ENCODE peak calls at places on chromosomes 5 and 9, in five cellular contexts. One of them, this sample, is unnamed.

GRCh38 chr9:88280816-88281382 is 107.3 kb upstream of the SPIN1 start:
- DNase-seq in cardiac muscle cell: no peak
- DNase-seq in ovary: no peak
- DNase-seq in tibial nerve: no peak
- DNase-seq in OCI-LY7: no peak
- DNase-seq in this sample: no peak

GRCh38 chr5:107289030-107289714 is 381.6 kb downstream of the EFNA5 start:
- DNase-seq in OCI-LY7: no peak
- DNase-seq in tibial nerve: no peak
- DNase-seq in ovary: no peak
- DNase-seq in cardiac muscle cell: no peak
- DNase-seq in this sample: peak; percentile 59

GRCh38 chr5:87393331-87393730 is 19.4 kb downstream of the CCNH start:
- DNase-seq in ovary: no peak
- DNase-seq in cardiac muscle cell: no peak
- DNase-seq in OCI-LY7: no peak
- DNase-seq in tibial nerve: no peak
- DNase-seq in this sample: no peak

GRCh38 chr5:120146787-120147186 is 317.3 kb upstream of the PRR16 start:
- DNase-seq in tibial nerve: no peak
- DNase-seq in ovary: no peak
- DNase-seq in cardiac muscle cell: no peak
- DNase-seq in OCI-LY7: no peak
- DNase-seq in this sample: no peak

GRCh38 chr5:32710859-32711692 is at the start of gene NPR3:
- DNase-seq in cardiac muscle cell: no peak
- DNase-seq in tibial nerve: no peak
- DNase-seq in OCI-LY7: no peak
- DNase-seq in ovary: no peak
- DNase-seq in this sample: no peak

GRCh38 chr5:128196791-128197190 is 113.2 kb downstream of the SLC12A2 start:
- DNase-seq in OCI-LY7: no peak
- DNase-seq in tibial nerve: no peak
- DNase-seq in cardiac muscle cell: no peak
- DNase-seq in ovary: peak; percentile 28
- DNase-seq in this sample: no peak

GRCh38 chr9:98374385-98375051 is 119.1 kb upstream of the TBC1D2 start:
- DNase-seq in tibial nerve: no peak
- DNase-seq in ovary: no peak
- DNase-seq in OCI-LY7: no peak
- DNase-seq in cardiac muscle cell: peak; percentile 57
- DNase-seq in this sample: no peak

GRCh38 chr5:72599519-72600400 is 92.5 kb upstream of the ZNF366 start:
- DNase-seq in OCI-LY7: no peak
- DNase-seq in ovary: no peak
- DNase-seq in cardiac muscle cell: no peak
- DNase-seq in tibial nerve: no peak
- DNase-seq in this sample: no peak

GRCh38 chr5:60540855-60541805 is 158.8 kb downstream of the DEPDC1B start:
- DNase-seq in cardiac muscle cell: no peak
- DNase-seq in ovary: no peak
- DNase-seq in OCI-LY7: peak; percentile 50
- DNase-seq in tibial nerve: no peak
- DNase-seq in this sample: no peak

GRCh38 chr5:179355976-179356968 is 11.0 kb upstream of the ADAMTS2 start:
- DNase-seq in ovary: no peak
- DNase-seq in OCI-LY7: no peak
- DNase-seq in cardiac muscle cell: no peak
- DNase-seq in tibial nerve: no peak
- DNase-seq in this sample: no peak

GRCh38 chr9:105053209-105053652 is 125.3 kb upstream of the ABCA1 start:
- DNase-seq in ovary: no peak
- DNase-seq in OCI-LY7: no peak
- DNase-seq in cardiac muscle cell: no peak
- DNase-seq in tibial nerve: no peak
- DNase-seq in this sample: peak; percentile 25

GRCh38 chr5:51559921-51560658 is 176.8 kb downstream of the ISL1 start:
- DNase-seq in OCI-LY7: no peak
- DNase-seq in cardiac muscle cell: no peak
- DNase-seq in tibial nerve: no peak
- DNase-seq in ovary: no peak
- DNase-seq in this sample: no peak

GRCh38 chr9:132808645-132809044 is 69.4 kb downstream of the AK8 start:
- DNase-seq in ovary: no peak
- DNase-seq in OCI-LY7: no peak
- DNase-seq in tibial nerve: no peak
- DNase-seq in cardiac muscle cell: no peak
- DNase-seq in this sample: no peak

GRCh38 chr9:87342743-87343142 is 154.9 kb upstream of the DAPK1 start:
- DNase-seq in OCI-LY7: no peak
- DNase-seq in cardiac muscle cell: no peak
- DNase-seq in tibial nerve: peak; percentile 25
- DNase-seq in ovary: peak; percentile 82
- DNase-seq in this sample: no peak

GRCh38 chr5:119315516-119315949 is 40.3 kb upstream of the TNFAIP8 start:
- DNase-seq in OCI-LY7: peak; percentile 81
- DNase-seq in tibial nerve: no peak
- DNase-seq in cardiac muscle cell: no peak
- DNase-seq in ovary: no peak
- DNase-seq in this sample: peak; percentile 67

GRCh38 chr9:4666042-4666699 is at the start of gene SPATA6L:
- DNase-seq in OCI-LY7: no peak
- DNase-seq in ovary: peak; percentile 65
- DNase-seq in tibial nerve: peak; percentile 34
- DNase-seq in cardiac muscle cell: peak; percentile 61
- DNase-seq in this sample: no peak

GRCh38 chr5:151252762-151253603 is at the start of gene GM2A:
- DNase-seq in ovary: peak; percentile 99
- DNase-seq in tibial nerve: peak; percentile 98
- DNase-seq in OCI-LY7: peak; percentile 100
- DNase-seq in cardiac muscle cell: peak; percentile 100
- DNase-seq in this sample: peak; percentile 99

GRCh38 chr5:151257731-151258715 is 5.0 kb downstream of the GM2A start:
- DNase-seq in ovary: no peak
- DNase-seq in tibial nerve: no peak
- DNase-seq in OCI-LY7: peak; percentile 88
- DNase-seq in cardiac muscle cell: no peak
- DNase-seq in this sample: no peak

GRCh38 chr5:151253604-151253948 is 591 bp downstream of the GM2A start:
- DNase-seq in cardiac muscle cell: no peak
- DNase-seq in tibial nerve: no peak
- DNase-seq in OCI-LY7: no peak
- DNase-seq in ovary: no peak
- DNase-seq in this sample: no peak

GRCh38 chr5:151254533-151254932 is 1.5 kb downstream of the GM2A start:
- DNase-seq in ovary: no peak
- DNase-seq in cardiac muscle cell: no peak
- DNase-seq in OCI-LY7: no peak
- DNase-seq in tibial nerve: no peak
- DNase-seq in this sample: no peak

GRCh38 chr5:151255621-151256286 is 2.8 kb downstream of the GM2A start:
- DNase-seq in ovary: no peak
- DNase-seq in cardiac muscle cell: no peak
- DNase-seq in OCI-LY7: peak; percentile 89
- DNase-seq in tibial nerve: no peak
- DNase-seq in this sample: peak; percentile 77
- H3K4me3 ChIP-seq in ovary: no peak overlapping the region
- H3K4me3 ChIP-seq in cardiac muscle cell: no peak overlapping the region
- H3K4me3 ChIP-seq in OCI-LY7: peak overlapping the region; percentile 97
- H3K4me3 ChIP-seq in tibial nerve: no peak overlapping the region
- H3K4me3 ChIP-seq in this sample: peak overlapping the region; percentile 68

DNA sequence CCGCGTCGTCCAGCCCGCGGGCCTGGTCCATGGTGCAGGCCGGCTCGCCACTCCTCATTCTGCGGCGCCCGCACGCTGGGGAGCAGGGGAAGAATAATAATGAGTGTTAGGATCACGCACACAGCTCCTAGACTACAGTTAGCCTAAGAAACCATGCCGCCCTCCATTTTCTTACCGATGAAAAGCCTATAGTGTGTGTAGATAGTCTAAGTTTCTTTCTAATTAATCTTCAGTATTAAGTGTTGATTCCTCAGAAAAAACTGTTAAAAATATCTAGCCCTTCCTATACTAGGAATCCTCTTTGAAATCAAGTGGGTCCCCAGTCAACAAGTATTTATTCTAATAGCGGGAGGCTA is 9.3 kb downstream of the ZBED3 start:
- DNase-seq in OCI-LY7: no peak
- DNase-seq in ovary: no peak
- DNase-seq in cardiac muscle cell: no peak
- DNase-seq in tibial nerve: no peak
- DNase-seq in this sample: no peak
- TF ChIP-seq CTCF in OCI-LY7: peak; percentile 18
- TF ChIP-seq CTCF in ovary: no peak
- TF ChIP-seq CTCF in cardiac muscle cell: no peak
- TF ChIP-seq CTCF in tibial nerve: no peak
- TF ChIP-seq CTCF in this sample: no peak

DNA sequence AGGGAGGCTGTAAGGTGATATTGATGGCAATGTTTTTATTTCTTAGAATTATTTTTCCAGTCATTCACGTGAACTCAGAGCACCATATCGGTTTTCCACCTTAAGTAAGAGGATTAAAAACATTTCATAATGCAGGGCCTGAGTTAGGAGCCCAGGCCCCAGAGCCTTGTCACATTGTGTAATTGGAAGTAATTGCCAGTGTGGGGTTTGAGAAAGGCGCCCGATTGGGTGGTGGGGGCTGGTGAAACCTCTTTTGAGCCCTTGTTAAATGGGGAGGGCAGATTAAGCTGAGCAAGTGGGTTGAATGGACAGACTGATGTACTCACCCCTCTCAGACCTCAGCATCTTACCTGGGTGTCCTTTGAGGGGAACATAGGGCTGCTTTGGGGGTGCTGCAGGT is 116.7 kb upstream of the PITX1 start:
- DNase-seq in ovary: no peak
- DNase-seq in OCI-LY7: no peak
- DNase-seq in tibial nerve: no peak
- DNase-seq in cardiac muscle cell: no peak
- DNase-seq in this sample: no peak
- H3K4me3 ChIP-seq in ovary: no peak overlapping the region
- H3K4me3 ChIP-seq in OCI-LY7: no peak overlapping the region
- H3K4me3 ChIP-seq in tibial nerve: no peak overlapping the region
- H3K4me3 ChIP-seq in cardiac muscle cell: no peak overlapping the region
- H3K4me3 ChIP-seq in this sample: no peak overlapping the region

GRCh38 chr5:136805466-136805865 is 440.1 kb upstream of the TRPC7 start:
- DNase-seq in cardiac muscle cell: no peak
- DNase-seq in OCI-LY7: no peak
- DNase-seq in tibial nerve: no peak
- DNase-seq in ovary: no peak
- DNase-seq in this sample: no peak
- TF ChIP-seq CTCF in cardiac muscle cell: no peak
- TF ChIP-seq CTCF in OCI-LY7: peak; percentile 45
- TF ChIP-seq CTCF in tibial nerve: no peak
- TF ChIP-seq CTCF in ovary: no peak
- TF ChIP-seq CTCF in this sample: peak; percentile 29

GRCh38 chr5:164364237-164364636 is 858.8 kb downstream of the MAT2B start:
- DNase-seq in cardiac muscle cell: no peak
- DNase-seq in tibial nerve: no peak
- DNase-seq in ovary: no peak
- DNase-seq in OCI-LY7: no peak
- DNase-seq in this sample: no peak
- H3K4me3 ChIP-seq in cardiac muscle cell: no peak overlapping the region
- H3K4me3 ChIP-seq in tibial nerve: no peak overlapping the region
- H3K4me3 ChIP-seq in ovary: no peak overlapping the region
- H3K4me3 ChIP-seq in OCI-LY7: no peak overlapping the region
- H3K4me3 ChIP-seq in this sample: no peak overlapping the region

GRCh38 chr9:76459691-76460635 is 981 bp downstream of the GCNT1 start:
- DNase-seq in OCI-LY7: peak; percentile 71
- DNase-seq in cardiac muscle cell: peak; percentile 56
- DNase-seq in tibial nerve: no peak
- DNase-seq in ovary: no peak
- DNase-seq in this sample: no peak
- TF ChIP-seq CTCF in OCI-LY7: peak; percentile 79
- TF ChIP-seq CTCF in cardiac muscle cell: peak; percentile 45
- TF ChIP-seq CTCF in tibial nerve: no peak
- TF ChIP-seq CTCF in ovary: no peak
- TF ChIP-seq CTCF in this sample: peak; percentile 45

DNA sequence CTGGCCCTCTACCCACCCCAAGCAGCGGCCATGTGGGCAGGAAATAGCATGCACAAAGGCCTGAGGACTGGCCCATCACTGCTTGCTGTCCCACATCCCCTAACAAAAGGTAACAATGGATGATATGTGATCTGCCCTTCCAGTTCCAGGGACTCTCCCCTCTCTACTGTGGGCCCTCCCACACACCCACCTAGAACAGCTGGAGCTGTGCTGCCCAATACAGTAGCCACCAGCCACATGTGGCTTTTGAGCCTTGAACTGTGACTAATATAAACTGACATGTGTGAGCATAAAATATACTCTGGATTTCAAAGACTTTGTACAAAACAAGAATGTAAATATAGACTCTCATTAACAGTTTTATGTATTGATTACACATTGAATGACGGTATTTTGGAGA is 78.1 kb downstream of the C5orf15 start:
- DNase-seq in tibial nerve: no peak
- DNase-seq in OCI-LY7: no peak
- DNase-seq in ovary: no peak
- DNase-seq in cardiac muscle cell: no peak
- DNase-seq in this sample: no peak
- H3K4me3 ChIP-seq in tibial nerve: no peak overlapping the region
- H3K4me3 ChIP-seq in OCI-LY7: no peak overlapping the region
- H3K4me3 ChIP-seq in ovary: no peak overlapping the region
- H3K4me3 ChIP-seq in cardiac muscle cell: no peak overlapping the region
- H3K4me3 ChIP-seq in this sample: no peak overlapping the region

GRCh38 chr5:181071257-181071656 is 31.2 kb downstream of the BTNL9 start:
- DNase-seq in cardiac muscle cell: no peak
- DNase-seq in tibial nerve: no peak
- DNase-seq in ovary: no peak
- DNase-seq in OCI-LY7: no peak
- DNase-seq in this sample: no peak

GRCh38 chr5:181081989-181082388 is 41.9 kb downstream of the BTNL9 start:
- DNase-seq in tibial nerve: no peak
- DNase-seq in cardiac muscle cell: no peak
- DNase-seq in OCI-LY7: no peak
- DNase-seq in ovary: no peak
- DNase-seq in this sample: no peak

GRCh38 chr5:181076920-181077319 is 36.9 kb downstream of the BTNL9 start:
- DNase-seq in cardiac muscle cell: no peak
- DNase-seq in tibial nerve: no peak
- DNase-seq in OCI-LY7: no peak
- DNase-seq in ovary: no peak
- DNase-seq in this sample: no peak
- TF ChIP-seq CTCF in cardiac muscle cell: no peak
- TF ChIP-seq CTCF in tibial nerve: no peak
- TF ChIP-seq CTCF in OCI-LY7: no peak
- TF ChIP-seq CTCF in ovary: no peak
- TF ChIP-seq CTCF in this sample: no peak

GRCh38 chr5:140965905-140966292 is 377 bp upstream of the PCDHAC2 start:
- DNase-seq in ovary: no peak
- DNase-seq in tibial nerve: no peak
- DNase-seq in OCI-LY7: no peak
- DNase-seq in cardiac muscle cell: no peak
- DNase-seq in this sample: no peak
- H3K4me3 ChIP-seq in ovary: peak overlapping the region; percentile 50
- H3K4me3 ChIP-seq in tibial nerve: peak overlapping the region; percentile 62
- H3K4me3 ChIP-seq in OCI-LY7: no peak overlapping the region
- H3K4me3 ChIP-seq in cardiac muscle cell: peak overlapping the region; percentile 61
- H3K4me3 ChIP-seq in this sample: no peak overlapping the region